ENCODE peak calls at places on chromosomes 3 and 15, in eight cellular contexts. E is stimulated activated CD4-positive, alpha-beta T cell treated with anti-CD3 and anti-CD28 coated beads, Interleukin-2, amount 100 ng/mL, for 24 hours; I is fibroblast of lung; K is hepatocyte; G is Panc1; H is bronchial epithelial cell; S is effector memory CD8-positive, alpha-beta T cell; W is brain microvascular endothelial cell. X is an unnamed sample.

GRCh38 chr3:119810018-119810435 is 28.1 kb downstream of the NR1I2 start:
- DNase-seq in G (no peak), E (peak), W (peak), I (peak), S (peak), H (peak), K (peak), X (peak)

GRCh38 chr15:95300958-95301357 is 1029.5 kb upstream of the NR2F2 start:
- DNase-seq in I (no peak), G (no peak), W (no peak), S (no peak), E (no peak), H (peak), K (no peak), X (peak)

GRCh38 chr3:120203016-120203415 is 82.0 kb downstream of the GPR156 start:
- DNase-seq in S (no peak), G (no peak), K (peak), H (peak), W (peak), I (peak), E (no peak), X (peak)

GRCh38 chr3:2713923-2714322 is 396.3 kb downstream of the IL5RA start:
- DNase-seq in G (no peak), H (no peak), K (no peak), S (no peak), E (peak), W (no peak), I (peak), X (no peak)

GRCh38 chr3:152222327-152222726 is 46.4 kb upstream of the MBNL1 start:
- DNase-seq in E (no peak), H (peak), I (peak), K (no peak), G (no peak), S (no peak), W (no peak), X (peak)

GRCh38 chr3:190119734-190120133 is 963 bp downstream of the P3H2 start:
- DNase-seq in G (no peak), H (no peak), W (no peak), S (no peak), I (no peak), E (no peak), K (no peak), X (no peak)

GRCh38 chr3:142588708-142589107 is 7.5 kb upstream of the PLS1 start:
- DNase-seq in E (no peak), S (no peak), W (no peak), K (no peak), H (no peak), G (no peak), I (no peak), X (no peak)

GRCh38 chr3:15386352-15386751 is 41.0 kb downstream of the METTL6 start:
- DNase-seq in G (no peak), H (no peak), W (no peak), I (no peak), E (no peak), K (no peak), S (no peak), X (no peak)

GRCh38 chr15:65730560-65731172 is 61.4 kb downstream of the DENND4A start:
- DNase-seq in H (peak), W (no peak), S (no peak), K (no peak), E (no peak), I (peak), G (peak), X (peak)

GRCh38 chr3:172112348-172113123 is 73.2 kb downstream of the FNDC3B start:
- DNase-seq in H (no peak), W (no peak), E (no peak), I (no peak), K (no peak), G (no peak), S (no peak), X (no peak)

GRCh38 chr15:47296911-47297310 is 420.4 kb upstream of the SEMA6D start:
- DNase-seq in K (no peak), G (no peak), H (no peak), S (no peak), E (no peak), I (no peak), W (no peak), X (peak)

GRCh38 chr15:98789020-98789419 is 140.7 kb downstream of the IGF1R start:
- DNase-seq in W (no peak), K (no peak), E (no peak), H (no peak), S (no peak), I (no peak), G (no peak), X (no peak)

GRCh38 chr3:23875326-23875725 is 41.5 kb downstream of the NKIRAS1 start:
- DNase-seq in S (no peak), G (no peak), W (no peak), I (no peak), E (no peak), K (no peak), H (no peak), X (no peak)

GRCh38 chr3:37810788-37811187 is 50.9 kb upstream of the CTDSPL start:
- DNase-seq in H (no peak), I (no peak), K (no peak), W (no peak), E (no peak), G (no peak), S (no peak), X (no peak)

GRCh38 chr3:172341482-172342059 is 106.7 kb downstream of the GHSR start:
- DNase-seq in K (peak), G (peak), E (no peak), H (peak), I (peak), S (peak), W (no peak), X (peak)

GRCh38 chr15:69522361-69522760 is 69.7 kb downstream of the RPLP1 start:
- DNase-seq in H (peak), W (no peak), I (no peak), E (no peak), S (no peak), K (no peak), G (no peak), X (no peak)

GRCh38 chr3:14819671-14820070 is 909 bp downstream of the FGD5 start:
- DNase-seq in W (no peak), E (no peak), G (no peak), S (no peak), H (no peak), I (no peak), K (no peak), X (no peak)

GRCh38 chr3:155078959-155079794 is 942 bp upstream of the MME start:
- DNase-seq in W (peak), G (no peak), E (no peak), I (peak), S (no peak), K (peak), H (no peak), X (peak)

GRCh38 chr15:37362414-37362813 is 262.1 kb upstream of the MEIS2 start:
- DNase-seq in S (no peak), W (no peak), G (no peak), E (no peak), K (no peak), I (no peak), H (no peak), X (no peak)

GRCh38 chr3:31232049-31233040 is 300.4 kb upstream of the STT3B start:
- DNase-seq in W (no peak), K (no peak), S (no peak), E (no peak), G (no peak), H (no peak), I (no peak), X (no peak)

GRCh38 chr3:154040283-154040682 is 80.9 kb upstream of the ARHGEF26 start:
- DNase-seq in H (peak), W (peak), K (peak), I (peak), G (no peak), S (no peak), E (no peak), X (peak)

GRCh38 chr15:68318008-68318835 is 40.7 kb downstream of the FEM1B start:
- DNase-seq in K (no peak), E (no peak), I (no peak), S (no peak), H (no peak), W (no peak), G (no peak), X (no peak)

GRCh38 chr3:147757919-147758318 is 348.8 kb downstream of the ZIC1 start:
- DNase-seq in W (no peak), H (no peak), I (no peak), E (no peak), G (no peak), K (no peak), S (no peak), X (no peak)

GRCh38 chr15:78790027-78790426 is 21.2 kb downstream of the ADAMTS7 start:
- DNase-seq in I (no peak), H (no peak), W (no peak), G (no peak), S (no peak), K (no peak), E (no peak), X (peak)

GRCh38 chr3:72745146-72745976 is 102.9 kb downstream of the SHQ1 start:
- DNase-seq in S (no peak), E (no peak), W (peak), I (no peak), H (peak), G (no peak), K (peak), X (no peak)

X was measured in EH.